ENCODE peak calls at places on chromosomes 4 and X, in four cellular contexts. N, I, W and T are unnamed samples.

GRCh38 chr4:146381263-146381872 is 140.4 kb downstream of the SLC10A7 start:
- DNase-seq in N (peak), I (peak), W (no peak), T (no peak)

GRCh38 chr4:86013623-86014022 is 346.2 kb downstream of the MAPK10 start:
- DNase-seq in N (peak), I (peak), W (no peak), T (no peak)

GRCh38 chr4:34158883-34159282 is 2085.4 kb downstream of the ARAP2 start:
- DNase-seq in N (no peak), I (peak), W (no peak), T (no peak)

GRCh38 chr4:23320881-23321612 is 568.8 kb downstream of the PPARGC1A start:
- DNase-seq in N (no peak), I (no peak), W (no peak), T (no peak)

GRCh38 chr4:38177035-38177791 is 217.0 kb downstream of the PTTG2 start:
- DNase-seq in N (no peak), I (peak), W (no peak), T (no peak)

GRCh38 chr4:113146876-113147358 is 97.5 kb downstream of the ANK2 start:
- DNase-seq in N (no peak), I (no peak), W (no peak), T (no peak)

GRCh38 chrX:41481264-41482109 is 34.3 kb downstream of the NYX start:
- DNase-seq in N (peak), I (no peak), W (no peak), T (peak)

GRCh38 chr4:111717916-111718315 is 427.3 kb upstream of the FAM241A start:
- DNase-seq in N (no peak), I (no peak), W (no peak), T (no peak)

GRCh38 chr4:52751349-52751911 is at the start of gene ERVMER34-1:
- DNase-seq in N (peak), I (no peak), W (peak), T (peak)

GRCh38 chrX:27767387-27767786 is 40.4 kb upstream of the MAGEB10 start:
- DNase-seq in N (no peak), I (peak), W (no peak), T (no peak)

GRCh38 chr4:110414590-110414989 is 61.4 kb upstream of the ENPEP start:
- DNase-seq in N (no peak), I (no peak), W (no peak), T (no peak)

GRCh38 chr4:110415451-110415850 is 60.5 kb upstream of the ENPEP start:
- DNase-seq in N (no peak), I (no peak), W (no peak), T (no peak)

GRCh38 chr4:110424144-110424543 is 51.8 kb upstream of the ENPEP start:
- DNase-seq in N (no peak), I (no peak), W (no peak), T (no peak)

GRCh38 chr4:110417151-110417550 is 58.8 kb upstream of the ENPEP start:
- DNase-seq in N (no peak), I (no peak), W (no peak), T (no peak)

DNA sequence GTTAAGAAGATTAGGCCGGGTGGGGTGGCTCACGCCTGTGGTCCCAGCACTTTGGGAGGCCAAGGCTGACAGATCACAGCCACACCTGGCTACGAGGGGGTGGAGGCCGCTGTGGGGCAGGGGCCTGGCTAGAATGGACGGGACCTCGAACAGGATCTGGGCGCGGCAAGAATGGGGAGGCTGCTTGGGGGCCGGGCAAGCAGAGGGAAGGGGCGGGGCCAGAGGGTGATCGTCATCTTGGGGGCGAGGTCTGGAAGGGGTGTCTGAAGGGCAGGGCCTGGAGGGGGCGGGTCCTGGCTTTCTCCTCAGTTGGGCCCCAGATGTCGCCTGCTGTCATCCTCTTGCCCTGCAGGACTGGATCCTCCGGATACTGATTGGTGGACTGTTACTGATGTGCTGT is 57.3 kb upstream of the ENPEP start:
- DNase-seq in N (peak), I (no peak), W (peak), T (peak)
- H3K56ac ChIP-seq in N (no peak), I (no peak), W (no peak), T (no peak)

DNA sequence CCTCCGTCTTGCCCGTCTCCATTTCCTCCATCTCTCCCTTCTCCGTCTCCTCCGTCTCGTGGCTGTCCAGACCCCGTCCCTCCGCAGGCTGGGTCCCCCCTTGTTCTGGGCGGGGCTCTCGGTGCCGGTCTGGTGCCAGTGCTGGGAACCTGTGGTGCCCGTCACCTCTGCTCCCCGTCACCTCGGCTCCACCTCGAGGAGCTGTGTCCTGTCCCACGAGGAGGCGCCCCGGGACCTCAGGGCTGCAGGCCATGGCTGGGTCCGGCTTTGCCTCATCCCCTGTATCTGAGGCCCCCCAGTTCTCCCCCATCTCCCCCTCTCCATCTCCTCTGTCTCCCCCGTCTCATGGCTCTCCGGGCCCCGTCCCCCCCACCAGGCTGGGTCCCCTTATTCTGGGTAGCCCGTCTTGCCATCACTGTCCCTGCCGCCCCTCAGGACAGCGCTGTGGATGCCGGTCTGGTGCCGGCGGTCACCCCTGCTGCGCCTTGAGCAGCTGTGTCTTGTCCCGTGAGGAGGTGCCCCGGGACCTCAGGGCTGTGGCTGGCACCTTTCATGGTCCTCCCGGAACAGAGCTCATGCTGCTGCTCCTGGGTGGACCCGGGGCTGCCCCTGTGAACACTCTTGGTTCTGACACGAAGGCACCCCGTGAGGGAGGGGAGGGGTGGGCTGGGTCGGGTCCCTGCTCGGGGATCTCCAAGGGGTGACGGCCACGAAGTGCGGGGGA is 13.3 kb upstream of the GTPBP6 start:
- DNase-seq in N (no peak), I (no peak), W (no peak), T (no peak)
- H3K23ac ChIP-seq in N (no peak), I (no peak), W (no peak), T (no peak)

GRCh38 chrX:106611323-106611681 is 476 bp upstream of the RADX start:
- DNase-seq in N (no peak), I (no peak), W (no peak), T (no peak)

GRCh38 chrX:106615041-106615440 is 3.3 kb downstream of the RADX start:
- DNase-seq in N (no peak), I (no peak), W (no peak), T (no peak)

GRCh38 chrX:106612403-106612789 is 618 bp downstream of the RADX start:
- DNase-seq in N (peak), I (no peak), W (peak), T (no peak)

GRCh38 chrX:106613277-106613676 is 1.5 kb downstream of the RADX start:
- DNase-seq in N (no peak), I (no peak), W (no peak), T (no peak)

GRCh38 chrX:106611682-106612402 is at the start of gene RADX:
- DNase-seq in N (peak), I (peak), W (peak), T (peak)
- H3K56ac ChIP-seq in N (peak), I (no peak), W (no peak), T (no peak)

DNA sequence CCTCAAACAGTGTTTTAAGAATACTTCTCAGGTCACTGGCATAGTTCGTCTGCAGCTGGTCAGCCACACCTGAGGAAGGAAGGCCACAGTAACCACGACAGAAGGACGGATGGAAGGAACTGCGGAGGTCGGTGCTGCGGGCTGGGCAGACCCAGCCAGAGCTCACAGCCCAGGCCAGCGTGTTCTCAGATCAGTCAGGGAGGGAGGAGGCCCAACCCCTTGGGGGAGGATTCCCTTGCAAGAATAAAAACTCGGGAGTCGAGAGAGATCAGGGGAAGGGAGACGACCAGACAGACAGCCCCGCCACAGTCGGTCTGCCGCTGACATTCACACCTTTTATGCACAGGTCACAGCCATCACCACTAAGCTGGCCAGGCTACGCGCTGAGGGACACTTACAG is 11.3 kb upstream of the MXD4 start:
- DNase-seq in N (no peak), I (no peak), W (no peak), T (no peak)
- H3K23ac ChIP-seq in N (no peak), I (no peak), W (no peak), T (no peak)

GRCh38 chr4:140257461-140258305 is 103.7 kb upstream of the MAML3 start:
- DNase-seq in N (no peak), I (peak), W (no peak), T (no peak)
- H3K56ac ChIP-seq in N (no peak), I (peak), W (no peak), T (no peak)

DNA sequence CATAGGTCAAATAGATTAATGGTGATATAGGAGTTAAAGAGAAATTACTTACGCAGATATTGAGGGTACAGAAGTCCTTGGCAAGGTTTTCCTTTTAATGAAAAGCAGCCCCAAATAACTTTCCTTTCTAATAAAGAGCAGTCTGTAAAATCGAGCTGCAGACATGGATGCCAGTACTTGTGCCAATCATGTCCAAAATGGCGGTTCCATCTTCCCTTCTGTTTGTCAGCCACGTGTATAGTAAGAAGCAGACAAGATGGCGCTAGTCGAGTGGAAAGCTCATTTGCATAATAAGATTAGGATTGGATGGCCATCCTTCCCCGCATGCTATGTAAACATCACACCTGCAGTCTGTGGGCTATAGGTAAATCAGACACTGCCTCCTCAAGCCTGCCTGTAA is 68.5 kb downstream of the FGFBP1 start:
- DNase-seq in N (no peak), I (no peak), W (no peak), T (no peak)
- H3K23ac ChIP-seq in N (no peak), I (no peak), W (no peak), T (no peak)

GRCh38 chrX:100995469-100995868 is 26.0 kb downstream of the ARL13A start:
- DNase-seq in N (no peak), I (peak), W (no peak), T (no peak)
- H3K56ac ChIP-seq in N (no peak), I (no peak), W (no peak), T (no peak)

DNA sequence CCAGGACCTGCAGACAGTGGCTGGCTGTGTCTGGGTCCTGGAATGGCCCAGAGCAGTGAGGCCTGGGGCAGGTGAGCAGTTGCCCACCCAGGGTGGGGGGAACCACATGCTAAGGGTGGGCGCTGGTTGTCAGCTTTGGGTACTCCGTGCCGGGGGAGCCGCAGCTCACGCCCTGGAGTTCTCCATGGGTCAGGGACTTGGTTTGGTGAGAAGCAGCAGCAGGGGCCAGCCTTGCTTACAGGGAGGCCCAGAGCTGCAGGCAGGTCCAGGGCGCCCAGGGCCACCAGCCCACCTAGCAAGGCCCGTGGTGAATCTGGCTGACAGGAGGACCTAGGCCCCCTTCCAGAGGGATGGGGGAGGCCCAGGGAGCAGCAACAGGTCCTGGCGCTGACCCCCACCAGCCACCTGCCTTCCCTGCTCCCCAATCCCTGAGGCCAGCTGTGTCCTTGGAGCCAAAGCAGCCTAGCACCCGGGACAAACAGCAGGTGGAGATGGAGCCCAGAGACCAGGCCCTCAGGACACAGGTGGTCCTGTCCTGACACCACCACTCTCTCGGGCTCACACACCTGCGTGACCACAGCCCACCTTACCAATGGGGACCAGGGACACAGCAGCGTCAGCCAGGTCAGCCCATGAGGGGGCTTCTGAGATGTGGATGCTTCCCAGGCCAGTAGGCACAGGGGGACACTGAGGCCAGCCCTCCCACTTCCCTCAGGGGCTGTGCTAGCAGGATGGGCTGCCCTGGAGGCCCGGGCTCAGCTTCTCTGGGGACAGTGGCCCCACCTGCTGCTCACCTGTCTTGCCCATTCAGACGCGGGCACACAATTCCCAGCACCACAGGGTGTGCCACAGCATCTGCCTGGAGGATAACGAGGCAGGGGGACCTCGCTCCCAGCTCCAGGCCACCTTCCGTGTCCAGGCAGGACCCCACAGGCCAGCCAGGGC is 3.5 kb downstream of the MXD4 start:
- DNase-seq in N (no peak), I (no peak), W (no peak), T (no peak)
- H3K23ac ChIP-seq in N (no peak), I (no peak), W (no peak), T (no peak)

GRCh38 chrX:1391370-1391706 is 575 bp downstream of the SLC25A6 start:
- DNase-seq in N (peak), I (no peak), W (peak), T (no peak)
- H3K56ac ChIP-seq in N (peak), I (peak), W (peak), T (no peak)